ENCODE peak calls at places on chromosomes 13 and 19, in eight cellular contexts. E, F, N, T, L, P, O and S are unnamed samples.

GRCh38 chr13:93621966-93622365 is 395.4 kb downstream of the GPC6 start:
- DNase-seq in E (no peak), F (no peak), N (no peak), T (no peak), L (no peak), P (no peak), O (no peak), S (no peak)

GRCh38 chr13:103386341-103386740 is 320.1 kb upstream of the SLC10A2 start:
- DNase-seq in E (no peak), F (no peak), N (no peak), T (no peak), L (peak), P (no peak), O (no peak), S (no peak)

GRCh38 chr19:57813919-57814504 is 701 bp downstream of the ZNF552 start:
- DNase-seq in E (no peak), F (no peak), N (no peak), T (no peak), L (no peak), P (no peak), O (no peak), S (peak)

GRCh38 chr19:1825909-1826556 is 14.0 kb upstream of the ATP8B3 start:
- DNase-seq in E (peak), F (peak), N (peak), T (peak), L (peak), P (peak), O (peak), S (peak)

GRCh38 chr13:87120476-87120875 is 550.7 kb upstream of the SLITRK5 start:
- DNase-seq in E (no peak), F (peak), N (no peak), T (no peak), L (no peak), P (no peak), O (no peak), S (no peak)

GRCh38 chr13:27975579-27976361 is 6.7 kb upstream of the CDX2 start:
- DNase-seq in E (no peak), F (no peak), N (no peak), T (no peak), L (no peak), P (no peak), O (no peak), S (peak)

GRCh38 chr19:51614789-51615188 is 15.4 kb downstream of the SIGLEC5 start:
- DNase-seq in E (no peak), F (no peak), N (no peak), T (no peak), L (no peak), P (no peak), O (no peak), S (no peak)

GRCh38 chr19:35549174-35549788 is 3.9 kb downstream of the TMEM147 start:
- DNase-seq in E (no peak), F (peak), N (no peak), T (peak), L (peak), P (peak), O (peak), S (peak)

GRCh38 chr13:103188688-103189326 is 122.6 kb upstream of the SLC10A2 start:
- DNase-seq in E (no peak), F (peak), N (no peak), T (peak), L (peak), P (no peak), O (no peak), S (no peak)

GRCh38 chr13:110536006-110536693 is 25.4 kb downstream of the RAB20 start:
- DNase-seq in E (no peak), F (no peak), N (no peak), T (no peak), L (no peak), P (no peak), O (no peak), S (no peak)

GRCh38 chr13:51277943-51278342 is 55.7 kb downstream of the FAM124A start:
- DNase-seq in E (no peak), F (no peak), N (no peak), T (no peak), L (no peak), P (no peak), O (no peak), S (no peak)

GRCh38 chr19:5308471-5309437 is 31.9 kb downstream of the PTPRS start:
- DNase-seq in E (peak), F (peak), N (peak), T (no peak), L (peak), P (peak), O (no peak), S (peak)

GRCh38 chr19:31140717-31141116 is 208.5 kb downstream of the TSHZ3 start:
- DNase-seq in E (no peak), F (peak), N (no peak), T (no peak), L (peak), P (peak), O (no peak), S (no peak)

GRCh38 chr13:85586422-85586831 is 212.8 kb downstream of the SLITRK6 start:
- DNase-seq in E (no peak), F (no peak), N (no peak), T (no peak), L (peak), P (no peak), O (no peak), S (no peak)

GRCh38 chr19:49212302-49212701 is 54.7 kb downstream of the TRPM4 start:
- DNase-seq in E (no peak), F (peak), N (no peak), T (no peak), L (peak), P (no peak), O (no peak), S (no peak)

GRCh38 chr13:49319555-49320350 is 72.0 kb downstream of the CDADC1 start:
- DNase-seq in E (no peak), F (peak), N (no peak), T (no peak), L (peak), P (no peak), O (no peak), S (no peak)

GRCh38 chr13:76213423-76213904 is 577.3 kb downstream of the LMO7 start:
- DNase-seq in E (no peak), F (no peak), N (no peak), T (no peak), L (no peak), P (no peak), O (no peak), S (no peak)

GRCh38 chr19:56273563-56274117 is 1.1 kb downstream of the EDDM13 start:
- DNase-seq in E (no peak), F (peak), N (no peak), T (no peak), L (peak), P (peak), O (no peak), S (no peak)

GRCh38 chr19:4606921-4607678 is 32.2 kb upstream of the TNFAIP8L1 start:
- DNase-seq in E (peak), F (peak), N (no peak), T (peak), L (no peak), P (no peak), O (no peak), S (peak)

GRCh38 chr13:21326155-21327030 is 132.7 kb downstream of the ZDHHC20 start:
- DNase-seq in E (no peak), F (peak), N (no peak), T (no peak), L (peak), P (peak), O (no peak), S (peak)

GRCh38 chr19:51034704-51035103 is at the start of gene KLK12:
- DNase-seq in E (no peak), F (no peak), N (no peak), T (no peak), L (no peak), P (no peak), O (no peak), S (no peak)

GRCh38 chr13:112333756-112334543 is 42.2 kb upstream of the SPACA7 start:
- DNase-seq in E (no peak), F (no peak), N (no peak), T (no peak), L (no peak), P (no peak), O (no peak), S (no peak)

GRCh38 chr19:14768001-14768400 is 10.4 kb downstream of the ADGRE2 start:
- DNase-seq in E (no peak), F (no peak), N (no peak), T (no peak), L (no peak), P (no peak), O (no peak), S (no peak)

GRCh38 chr19:10975374-10976036 is 14.7 kb downstream of the SMARCA4 start:
- DNase-seq in E (no peak), F (peak), N (peak), T (peak), L (peak), P (peak), O (no peak), S (no peak)

GRCh38 chr13:23636360-23636759 is 66.1 kb downstream of the TNFRSF19 start:
- DNase-seq in E (no peak), F (no peak), N (no peak), T (no peak), L (no peak), P (no peak), O (no peak), S (no peak)

GRCh38 chr13:48977973-48978372 is 2.3 kb downstream of the FNDC3A start:
- DNase-seq in E (no peak), F (peak), N (no peak), T (no peak), L (peak), P (peak), O (no peak), S (no peak)

GRCh38 chr13:66301482-66301881 is 928.7 kb downstream of the PCDH9 start:
- DNase-seq in E (no peak), F (no peak), N (no peak), T (no peak), L (no peak), P (no peak), O (no peak), S (no peak)

GRCh38 chr13:45055902-45056648 is 64.2 kb upstream of the GTF2F2 start:
- DNase-seq in E (no peak), F (peak), N (no peak), T (peak), L (peak), P (no peak), O (no peak), S (peak)

GRCh38 chr19:2261438-2262172 is 5.4 kb upstream of the JSRP1 start:
- DNase-seq in E (no peak), F (no peak), N (no peak), T (peak), L (peak), P (no peak), O (peak), S (peak)